ENCODE peak calls at places on chromosomes 7 and 10, in five cellular contexts. P is trophoblast cell, C is mesendoderm, M is IMR-90, Z is neuronal stem cell. Y is an unnamed sample.

GRCh38 chr7:65798111-65799075 is 74.5 kb upstream of the VKORC1L1 start:
- DNase-seq in P (no peak), M (peak; percentile 85), Z (no peak), C (peak; percentile 11), Y (peak; percentile 85)

GRCh38 chr10:32367793-32368453 is 21.0 kb upstream of the EPC1 start:
- DNase-seq in Z (no peak), M (peak; percentile 75), C (peak; percentile 67), P (peak; percentile 52), Y (peak; percentile 69)

GRCh38 chr7:119665791-119666190 is 607.2 kb upstream of the KCND2 start:
- DNase-seq in C (no peak), M (peak; percentile 2), Z (no peak), P (no peak), Y (peak; percentile 7)

GRCh38 chr7:44194069-44194468 is 4.8 kb upstream of the GCK start:
- DNase-seq in Z (no peak), M (peak; percentile 33), C (peak; percentile 37), P (no peak), Y (peak; percentile 29)

GRCh38 chr7:129778770-129779601 is 167.5 kb downstream of the NRF1 start:
- DNase-seq in Z (no peak), M (no peak), P (peak; percentile 23), C (no peak), Y (no peak)

GRCh38 chr10:442209-442608 is 247.3 kb downstream of the DIP2C start:
- DNase-seq in Z (no peak), P (no peak), C (no peak), M (no peak), Y (no peak)

GRCh38 chr10:90652519-90652918 is 205.3 kb downstream of the HTR7 start:
- DNase-seq in C (peak; percentile 61), M (peak; percentile 20), P (peak; percentile 24), Z (no peak), Y (peak; percentile 31)

GRCh38 chr10:132639470-132639869 is 101.9 kb downstream of the INPP5A start:
- DNase-seq in C (no peak), Z (no peak), P (no peak), M (no peak), Y (no peak)

GRCh38 chr10:62050941-62051433 is 149.5 kb downstream of the ARID5B start:
- DNase-seq in Z (no peak), C (peak; percentile 84), P (peak; percentile 89), M (peak; percentile 96), Y (peak; percentile 96)

GRCh38 chr7:155001756-155002410 is 1.0 kb downstream of the PAXIP1 start:
- DNase-seq in P (no peak), C (no peak), Z (no peak), M (no peak), Y (peak; percentile 12)

GRCh38 chr7:74027683-74028320 is at the start of gene ELN:
- DNase-seq in C (peak; percentile 30), P (no peak), M (peak; percentile 43), Z (no peak), Y (peak; percentile 35)

GRCh38 chr7:64611717-64612116 is 48.8 kb upstream of the ZNF680 start:
- DNase-seq in P (peak; percentile 35), M (no peak), C (no peak), Z (no peak), Y (no peak)

GRCh38 chr7:137454169-137455166 is 110.9 kb upstream of the PTN start:
- DNase-seq in M (peak; percentile 93), C (peak; percentile 80), P (no peak), Z (peak; percentile 48), Y (peak; percentile 97)

GRCh38 chr7:26857534-26858228 is 6.7 kb downstream of the SKAP2 start:
- DNase-seq in Z (peak; percentile 65), C (peak; percentile 61), M (peak; percentile 67), P (no peak), Y (peak; percentile 42)

GRCh38 chr10:92693534-92693893 is 3.8 kb downstream of the HHEX start:
- DNase-seq in Z (no peak), P (no peak), M (no peak), C (no peak), Y (no peak)

GRCh38 chr10:19904202-19904661 is 88.0 kb downstream of the PLXDC2 start:
- DNase-seq in Z (no peak), M (peak; percentile 61), P (no peak), C (peak; percentile 65), Y (peak; percentile 81)

GRCh38 chr10:130742936-130743675 is 568.4 kb downstream of the TCERG1L start:
- DNase-seq in M (no peak), C (peak; percentile 52), P (no peak), Z (no peak), Y (no peak)

GRCh38 chr7:150481207-150481920 is 30.9 kb downstream of the GIMAP8 start:
- DNase-seq in Z (no peak), P (no peak), M (no peak), C (no peak), Y (no peak)

GRCh38 chr7:111126987-111127386 is 36.1 kb downstream of the LRRN3 start:
- DNase-seq in Z (no peak), C (peak; percentile 2), M (peak; percentile 31), P (no peak), Y (peak; percentile 43)

GRCh38 chr7:147818338-147818737 is 772.2 kb upstream of the C7orf33 start:
- DNase-seq in M (no peak), P (no peak), C (no peak), Z (no peak), Y (no peak)

GRCh38 chr10:3779146-3779707 is 5.8 kb downstream of the KLF6 start:
- DNase-seq in C (no peak), P (no peak), M (peak; percentile 45), Z (no peak), Y (peak; percentile 77)

GRCh38 chr7:149144996-149145850 is 2.0 kb upstream of the ZNF398 start:
- DNase-seq in Z (no peak), M (no peak), C (peak; percentile 58), P (peak; percentile 89), Y (no peak)

GRCh38 chr10:71260622-71261325 is 48.4 kb downstream of the UNC5B start:
- DNase-seq in C (peak; percentile 63), P (no peak), Z (peak; percentile 26), M (peak; percentile 96), Y (peak; percentile 92)

GRCh38 chr7:117811696-117812095 is 61.5 kb downstream of the CTTNBP2 start:
- DNase-seq in M (no peak), C (no peak), Z (no peak), P (no peak), Y (no peak)

GRCh38 chr7:121620206-121620605 is 224.1 kb upstream of the FAM3C start:
- DNase-seq in C (no peak), P (no peak), M (no peak), Z (no peak), Y (no peak)

GRCh38 chr7:70684173-70684572 is 447.8 kb upstream of the GALNT17 start:
- DNase-seq in P (no peak), C (no peak), M (no peak), Z (no peak), Y (no peak)

GRCh38 chr10:124641282-124642075 is 102.7 kb downstream of the FAM53B start:
- DNase-seq in C (no peak), M (peak; percentile 62), P (peak; percentile 9), Z (no peak), Y (peak; percentile 59)

GRCh38 chr10:14601872-14602725 is 172.6 kb downstream of the FAM107B start:
- DNase-seq in Z (no peak), C (peak; percentile 62), M (peak; percentile 84), P (peak; percentile 87), Y (peak; percentile 94)

GRCh38 chr7:31326416-31326815 is 14.1 kb downstream of the NEUROD6 start:
- DNase-seq in P (no peak), C (peak; percentile 77), M (no peak), Z (no peak), Y (no peak)

GRCh38 chr10:8040651-8041050 is 13.8 kb upstream of the GATA3 start:
- DNase-seq in C (no peak), P (no peak), M (no peak), Z (no peak), Y (no peak)

GRCh38 chr10:8042864-8043568 is 11.5 kb upstream of the GATA3 start:
- DNase-seq in P (no peak), M (no peak), Z (peak; percentile 14), C (peak; percentile 45), Y (no peak)

GRCh38 chr10:8043569-8044306 is 10.8 kb upstream of the GATA3 start:
- DNase-seq in Z (peak; percentile 38), C (peak; percentile 87), P (no peak), M (no peak), Y (no peak)

GRCh38 chr10:8041284-8042031 is 13.0 kb upstream of the GATA3 start:
- DNase-seq in Z (no peak), P (no peak), M (no peak), C (no peak), Y (no peak)

DNA sequence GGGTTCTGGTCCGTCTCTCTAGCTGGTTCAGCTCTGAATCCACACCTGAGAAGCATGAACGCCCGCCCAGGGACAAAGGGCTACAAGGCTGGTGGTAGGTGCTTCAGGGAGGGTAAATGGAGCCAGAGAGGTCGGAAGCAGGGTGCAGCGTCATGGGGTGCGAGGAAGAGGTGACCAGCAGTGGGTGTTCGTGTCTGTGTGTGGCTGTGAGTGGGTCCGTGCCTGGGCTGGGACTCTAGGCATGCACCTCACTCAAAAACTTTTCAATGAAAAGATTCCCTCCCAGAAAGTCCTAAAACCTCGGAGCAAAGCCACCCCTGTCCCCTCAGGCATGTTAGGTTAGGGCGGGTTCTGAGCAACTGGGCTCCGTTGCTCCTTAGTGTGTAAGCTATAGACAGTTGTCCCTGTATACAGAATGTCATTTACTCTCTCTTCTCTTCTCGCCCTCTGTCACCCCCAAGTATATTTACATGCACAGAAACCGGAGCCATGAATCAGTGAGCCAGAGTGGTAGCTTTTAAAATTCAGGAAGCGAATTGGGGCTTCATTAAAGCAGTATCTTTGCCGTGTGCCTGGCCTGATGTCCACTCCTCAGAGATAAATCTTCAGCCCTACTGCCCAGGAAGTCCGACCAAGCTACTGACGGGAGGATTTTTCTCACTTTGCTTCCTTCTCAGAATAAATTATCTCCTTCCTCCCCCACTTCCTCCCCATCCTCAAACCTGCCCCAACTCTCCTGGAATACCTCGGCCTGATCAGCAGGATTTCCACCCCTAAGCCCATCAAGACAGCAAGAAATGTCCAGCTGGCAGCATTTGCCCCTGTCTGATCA is 12.2 kb upstream of the GATA3 start:
- DNase-seq in P (no peak), Z (no peak), M (no peak), C (peak; percentile 16), Y (no peak)
- H3K23ac ChIP-seq in P (no peak overlapping the region), Z (no peak overlapping the region), M (no peak overlapping the region), C (no peak overlapping the region), Y (peak overlapping the region; percentile 54)

GRCh38 chr10:126921162-126921561 is 15.9 kb downstream of the DOCK1 start:
- DNase-seq in C (no peak), Z (no peak), M (no peak), P (no peak), Y (no peak)
- H3K23ac ChIP-seq in C (no peak overlapping the region), Z (no peak overlapping the region), M (no peak overlapping the region), P (no peak overlapping the region), Y (no peak overlapping the region)

GRCh38 chr7:99944508-99945070 is 15.2 kb upstream of the GJC3 start:
- DNase-seq in Z (no peak), C (no peak), P (no peak), M (no peak), Y (no peak)
- H3K23ac ChIP-seq in Z (no peak overlapping the region), C (no peak overlapping the region), P (no peak overlapping the region), M (no peak overlapping the region), Y (no peak overlapping the region)

GRCh38 chr10:42990016-42990720 is 86.7 kb upstream of the RET start:
- DNase-seq in P (no peak), Z (no peak), C (no peak), M (no peak), Y (no peak)

GRCh38 chr10:42991442-42992098 is 85.3 kb upstream of the RET start:
- DNase-seq in C (no peak), P (no peak), Z (no peak), M (no peak), Y (no peak)

GRCh38 chr10:42990721-42991441 is 86.0 kb upstream of the RET start:
- DNase-seq in P (no peak), C (no peak), Z (no peak), M (no peak), Y (no peak)

GRCh38 chr10:42992957-42993390 is 83.9 kb upstream of the RET start:
- DNase-seq in C (no peak), Z (no peak), P (no peak), M (no peak), Y (no peak)

GRCh38 chr10:42992156-42992956 is 84.5 kb upstream of the RET start:
- DNase-seq in Z (no peak), C (no peak), M (no peak), P (no peak), Y (no peak)
- H3K23ac ChIP-seq in Z (no peak overlapping the region), C (no peak overlapping the region), M (no peak overlapping the region), P (no peak overlapping the region), Y (no peak overlapping the region)

Y was measured in mesenchymal stem cell.